ENCODE peak calls at places on chromosomes 5 and 9, in four cellular contexts. I is neural progenitor cell, C is astrocyte, D is GM23248. G is an unnamed sample.

GRCh38 chr5:148584103-148584502 is 70.2 kb downstream of the HTR4 start:
- DNase-seq in C (no peak), I (no peak), D (no peak), G (no peak)

GRCh38 chr5:61631438-61631941 is 299.4 kb downstream of the ZSWIM6 start:
- DNase-seq in I (peak), D (peak), C (peak), G (no peak)

GRCh38 chr5:61263561-61264272 is 68.3 kb upstream of the ZSWIM6 start:
- DNase-seq in I (no peak), C (no peak), D (no peak), G (no peak)

GRCh38 chr5:15385037-15385436 is 114.9 kb upstream of the FBXL7 start:
- DNase-seq in C (no peak), I (no peak), D (no peak), G (no peak)

GRCh38 chr5:2156358-2157059 is 273.8 kb upstream of the IRX4 start:
- DNase-seq in D (no peak), C (no peak), I (no peak), G (peak)

GRCh38 chr9:109256381-109256780 is 64.5 kb downstream of the EPB41L4B start:
- DNase-seq in I (no peak), C (peak), D (peak), G (no peak)

GRCh38 chr9:72557549-72557948 is 36.1 kb downstream of the TMC1 start:
- DNase-seq in D (peak), C (peak), I (no peak), G (peak)

GRCh38 chr5:177311361-177311722 is 356 bp downstream of the MXD3 start:
- DNase-seq in I (no peak), C (no peak), D (peak), G (peak)

GRCh38 chr5:172280937-172281336 is 2.6 kb downstream of the UBTD2 start:
- DNase-seq in I (no peak), D (peak), C (peak), G (peak)

GRCh38 chr5:89560724-89561123 is 677.7 kb upstream of the MEF2C start:
- DNase-seq in I (no peak), C (peak), D (no peak), G (peak)

GRCh38 chr9:95810133-95810532 is 65.4 kb upstream of the ERCC6L2 start:
- DNase-seq in I (no peak), C (no peak), D (no peak), G (no peak)

GRCh38 chr5:132102101-132102701 is 28.6 kb downstream of the CSF2 start:
- DNase-seq in I (no peak), C (peak), D (no peak), G (peak)

GRCh38 chr9:126326228-126327015 is at the start of gene MVB12B:
- DNase-seq in I (peak), C (no peak), D (peak), G (peak)

GRCh38 chr5:150075806-150076205 is 10.5 kb downstream of the CSF1R start:
- DNase-seq in C (no peak), I (no peak), D (no peak), G (no peak)

GRCh38 chr9:69677931-69678330 is 5.8 kb upstream of the APBA1 start:
- DNase-seq in I (no peak), C (no peak), D (no peak), G (no peak)

GRCh38 chr5:177607452-177608192 is 7.7 kb downstream of the B4GALT7 start:
- DNase-seq in C (peak), I (peak), D (peak), G (peak)

GRCh38 chr5:81755320-81755719 is 4.4 kb upstream of the SSBP2 start:
- DNase-seq in C (peak), I (peak), D (peak), G (peak)

GRCh38 chr5:73797142-73797530 is 171.1 kb downstream of the ARHGEF28 start:
- DNase-seq in C (no peak), D (peak), I (no peak), G (no peak)

GRCh38 chr5:69004127-69004526 is 89.7 kb upstream of the SLC30A5 start:
- DNase-seq in I (no peak), C (no peak), D (no peak), G (no peak)

GRCh38 chr9:114308361-114308950 is 14.4 kb upstream of the ORM1 start:
- DNase-seq in D (no peak), C (no peak), I (no peak), G (no peak)

GRCh38 chr9:122110100-122110833 is 17.2 kb upstream of the TTLL11 start:
- DNase-seq in D (no peak), C (no peak), I (no peak), G (no peak)

GRCh38 chr9:98097836-98098235 is 21.2 kb downstream of the TRIM14 start:
- DNase-seq in C (no peak), I (peak), D (no peak), G (peak)

GRCh38 chr9:112819635-112820496 is 69.3 kb downstream of the SNX30 start:
- DNase-seq in D (peak), I (peak), C (peak), G (peak)

GRCh38 chr5:8570529-8570928 is 701.6 kb downstream of the MTRR start:
- DNase-seq in C (no peak), D (no peak), I (no peak), G (no peak)

GRCh38 chr5:19001527-19001926 is 986.5 kb downstream of the CDH18 start:
- DNase-seq in D (no peak), C (no peak), I (no peak), G (no peak)

GRCh38 chr5:36238896-36239295 is 2.8 kb downstream of the NADK2 start:
- DNase-seq in C (no peak), D (peak), I (no peak), G (no peak)

GRCh38 chr9:128916745-128917144 is 4.0 kb upstream of the PHYHD1 start:
- DNase-seq in C (no peak), I (no peak), D (no peak), G (no peak)

GRCh38 chr9:116030532-116030931 is 123.1 kb upstream of the PAPPA start:
- DNase-seq in D (no peak), I (no peak), C (peak), G (no peak)

GRCh38 chr5:137205237-137205636 is 293.9 kb downstream of the SPOCK1 start:
- DNase-seq in D (peak), I (no peak), C (peak), G (peak)

GRCh38 chr9:24502548-24502947 is 43.1 kb downstream of the IZUMO3 start:
- DNase-seq in I (peak), D (no peak), C (no peak), G (no peak)

GRCh38 chr5:39730011-39730410 is 305.2 kb upstream of the DAB2 start:
- DNase-seq in C (no peak), D (no peak), I (no peak), G (peak)

GRCh38 chr5:56148453-56148971 is 84.6 kb downstream of the ANKRD55 start:
- DNase-seq in C (no peak), D (no peak), I (no peak), G (no peak)

GRCh38 chr9:75780185-75780584 is 110.3 kb upstream of the PCSK5 start:
- DNase-seq in I (no peak), C (no peak), D (no peak), G (no peak)

GRCh38 chr9:129012343-129012742 is 15.8 kb downstream of the SH3GLB2 start:
- DNase-seq in C (no peak), D (no peak), I (no peak), G (no peak)

GRCh38 chr9:114223564-114224246 is 68.4 kb downstream of the COL27A1 start:
- DNase-seq in I (no peak), C (peak), D (peak), G (peak)

GRCh38 chr5:1212881-1213280 is 11.5 kb downstream of the SLC6A19 start:
- DNase-seq in D (no peak), I (no peak), C (no peak), G (no peak)

DNA sequence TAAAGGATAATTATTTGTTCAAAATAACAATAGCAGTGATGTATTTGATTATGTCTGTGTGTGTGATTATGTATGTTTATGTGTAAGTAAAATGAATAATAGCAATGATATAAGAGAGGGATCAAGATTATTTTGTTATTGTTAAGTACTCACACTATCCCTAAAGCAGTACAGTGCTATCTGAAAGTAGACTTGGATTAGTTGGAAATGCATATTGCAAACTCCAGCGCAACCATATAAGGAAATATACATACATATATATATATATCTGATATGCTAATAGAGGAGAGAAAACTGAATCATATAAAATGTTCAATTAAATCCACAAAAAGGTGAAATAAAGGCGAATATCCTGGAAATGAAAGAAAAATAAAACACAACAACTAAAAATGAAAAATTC is 268.4 kb downstream of the HINT1 start:
- DNase-seq in I (no peak), C (no peak), D (no peak), G (no peak)
- H2AFZ ChIP-seq in I (no peak), C (no peak), D (no peak), G (peak)

DNA sequence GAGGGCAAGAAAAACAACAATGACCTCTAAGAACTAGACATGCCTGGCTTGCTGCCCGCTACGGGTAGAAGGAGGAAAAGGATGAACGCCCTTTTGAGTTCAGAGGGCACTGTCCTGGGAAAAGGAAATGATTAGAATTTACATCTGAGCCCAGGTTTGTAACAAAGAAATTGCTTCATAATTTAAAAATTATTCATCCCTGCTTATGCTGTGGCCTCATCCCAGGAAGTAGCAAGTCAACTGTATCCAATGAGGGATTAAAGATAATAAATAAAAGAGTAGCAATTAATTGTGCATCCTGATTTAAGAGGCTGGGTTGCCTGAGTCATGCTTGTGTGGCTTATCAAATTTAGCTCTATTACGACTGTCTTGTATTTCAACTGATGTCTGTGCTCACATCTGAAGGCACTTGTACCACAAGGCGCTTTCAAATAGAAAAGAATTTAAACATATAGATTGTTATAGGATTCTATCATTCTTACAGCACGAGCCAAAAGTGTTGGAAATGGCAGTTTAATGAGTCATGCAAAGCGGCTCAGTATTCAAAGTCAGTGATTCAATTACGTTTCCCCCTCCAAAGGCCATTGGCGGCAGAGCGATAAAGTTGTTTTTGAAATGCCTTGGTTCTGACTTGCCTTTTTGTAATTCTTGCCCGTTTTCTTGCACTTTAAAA is 40.0 kb upstream of the DMRT1 start:
- DNase-seq in C (peak), D (peak), I (no peak), G (no peak)
- H3K4me2 ChIP-seq in C (peak), D (no peak), I (no peak), G (no peak)

GRCh38 chr5:103218164-103218563 is 40.4 kb upstream of the MACIR start:
- DNase-seq in C (peak), I (no peak), D (peak), G (peak)

GRCh38 chr5:103217101-103217500 is 41.5 kb upstream of the MACIR start:
- DNase-seq in D (no peak), C (no peak), I (no peak), G (no peak)

GRCh38 chr5:103211858-103212500 is 46.6 kb upstream of the MACIR start:
- DNase-seq in C (no peak), D (no peak), I (no peak), G (no peak)

GRCh38 chr5:103216697-103217096 is 41.9 kb upstream of the MACIR start:
- DNase-seq in D (no peak), I (no peak), C (no peak), G (no peak)

GRCh38 chr5:103216137-103216536 is 42.4 kb upstream of the MACIR start:
- DNase-seq in C (no peak), D (no peak), I (no peak), G (no peak)
- H2AFZ ChIP-seq in C (no peak), D (no peak), I (no peak), G (peak)

GRCh38 chr9:6777218-6777902 is 19.6 kb downstream of the KDM4C start:
- DNase-seq in D (no peak), C (no peak), I (no peak), G (no peak)
- H3K4me2 ChIP-seq in D (no peak), C (no peak), I (no peak), G (no peak)

DNA sequence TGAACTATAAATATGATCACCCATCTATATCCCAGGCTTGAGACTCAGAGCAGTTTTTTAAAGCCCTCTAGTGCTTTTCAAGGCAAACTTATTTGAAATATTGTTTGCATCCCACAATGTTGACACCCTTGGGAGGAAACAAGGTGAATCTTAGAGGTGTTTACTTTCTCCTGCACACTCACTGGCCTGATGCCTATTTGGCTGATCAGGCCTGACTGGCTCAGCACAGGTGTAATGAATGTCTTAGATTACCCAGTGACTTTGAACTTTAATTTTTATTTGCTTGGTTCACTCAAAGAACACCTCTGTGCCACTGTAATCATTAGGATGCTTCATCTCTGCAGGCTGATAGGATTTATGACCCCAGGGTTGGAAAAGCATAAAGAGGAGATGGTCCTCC is 158.3 kb downstream of the KCTD16 start:
- DNase-seq in D (no peak), I (no peak), C (no peak), G (no peak)
- H2AFZ ChIP-seq in D (no peak), I (no peak), C (no peak), G (no peak)

DNA sequence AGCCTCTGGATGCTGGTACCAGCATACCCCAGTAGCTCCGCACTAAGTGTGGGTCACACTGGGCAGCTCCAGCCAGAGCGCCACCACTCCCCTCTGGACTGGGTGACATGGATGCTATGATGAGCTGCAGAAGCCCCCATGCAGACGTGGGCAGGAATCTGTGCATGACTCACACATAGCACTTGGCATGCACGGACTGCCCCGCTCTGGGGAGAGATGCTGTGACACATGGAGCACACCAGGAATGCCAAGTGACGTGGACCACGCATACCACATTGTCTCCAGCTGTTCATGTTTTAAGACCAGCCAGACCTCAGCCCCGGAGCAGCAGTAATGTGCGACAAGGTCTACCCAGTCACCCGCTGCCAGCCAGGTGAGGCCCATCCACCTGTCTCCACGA is 64.1 kb downstream of the SEMA4D start:
- DNase-seq in I (no peak), C (peak), D (peak), G (no peak)
- H3K4me2 ChIP-seq in I (no peak), C (no peak), D (no peak), G (no peak)

GRCh38 chr5:57687641-57688040 is 205.0 kb upstream of the ACTBL2 start:
- DNase-seq in C (no peak), D (no peak), I (no peak), G (no peak)
- H2AFZ ChIP-seq in C (no peak), D (no peak), I (peak), G (no peak)